ENCODE peak calls at places on chromosomes 7 and 10, in ten cellular contexts. O is endothelial cell of umbilical vein, V is uterus, F is fibroblast of mammary gland, R is left ventricle myocardium inferior, E is MCF 10A, B is heart right ventricle, A is AG10803, P is ovary, Q is endothelial cell. K is an unnamed sample.

GRCh38 chr7:739964-740942 is 13.2 kb upstream of the PRKAR1B start:
- DNase-seq in F (no peak), Q (no peak), A (no peak), B (no peak), V (no peak), O (no peak), E (no peak), P (peak; percentile 4), R (no peak), K (no peak)

GRCh38 chr10:75547391-75548298 is 116.2 kb downstream of the LRMDA start:
- DNase-seq in O (no peak), F (peak; percentile 78), R (no peak), A (peak; percentile 97), Q (no peak), E (peak; percentile 17), V (peak; percentile 20), B (no peak), P (no peak), K (no peak)

GRCh38 chr10:76033457-76034196 is 602.2 kb downstream of the LRMDA start:
- DNase-seq in E (no peak), Q (no peak), R (no peak), B (no peak), P (peak; percentile 30), O (peak; percentile 53), F (peak; percentile 72), A (peak; percentile 88), V (no peak), K (no peak)

GRCh38 chr10:48542471-48543210 is 62.2 kb downstream of the ARHGAP22 start:
- DNase-seq in B (no peak), F (no peak), P (no peak), R (no peak), A (no peak), O (no peak), Q (no peak), V (no peak), E (no peak), K (no peak)

GRCh38 chr7:20778063-20778721 is 8.5 kb downstream of the SP8 start:
- DNase-seq in O (peak; percentile 30), F (no peak), E (peak; percentile 21), Q (peak; percentile 92), R (no peak), A (no peak), B (peak; percentile 26), V (no peak), P (no peak), K (peak; percentile 65)

GRCh38 chr10:104417629-104418292 is 64.1 kb downstream of the CFAP58 start:
- DNase-seq in A (peak; percentile 11), B (no peak), Q (no peak), O (no peak), E (no peak), P (no peak), V (no peak), R (no peak), F (peak; percentile 7), K (no peak)

GRCh38 chr10:17077251-17077904 is 52.2 kb downstream of the CUBN start:
- DNase-seq in E (no peak), F (peak; percentile 68), O (no peak), V (no peak), P (no peak), Q (no peak), R (no peak), B (no peak), A (peak; percentile 73), K (no peak)

GRCh38 chr10:22252286-22252800 is 34.5 kb upstream of the EBLN1 start:
- DNase-seq in P (peak; percentile 77), O (peak; percentile 26), V (peak; percentile 77), F (peak; percentile 43), B (peak; percentile 65), R (peak; percentile 62), A (peak; percentile 44), Q (peak; percentile 41), E (peak; percentile 20), K (peak; percentile 69)

GRCh38 chr10:114458955-114459354 is 54.7 kb upstream of the AFAP1L2 start:
- DNase-seq in V (no peak), R (peak; percentile 30), O (peak; percentile 39), F (peak; percentile 47), E (peak; percentile 46), P (no peak), A (peak; percentile 17), B (peak; percentile 38), Q (peak; percentile 60), K (peak; percentile 63)

GRCh38 chr10:17147884-17148494 is 18.4 kb upstream of the CUBN start:
- DNase-seq in V (no peak), Q (no peak), F (no peak), B (no peak), P (no peak), E (no peak), A (no peak), O (no peak), R (no peak), K (no peak)

GRCh38 chr10:75662715-75663114 is 231.3 kb downstream of the LRMDA start:
- DNase-seq in R (peak; percentile 55), B (no peak), V (peak; percentile 76), O (no peak), P (peak; percentile 75), F (peak; percentile 93), A (peak; percentile 98), Q (no peak), E (peak; percentile 10), K (no peak)

GRCh38 chr7:8274589-8274988 is 12.6 kb upstream of the ICA1 start:
- DNase-seq in V (no peak), A (no peak), R (no peak), F (no peak), P (no peak), B (no peak), Q (no peak), O (no peak), E (peak; percentile 13), K (no peak)

GRCh38 chr7:128831994-128832879 is 2.0 kb downstream of the FLNC start:
- DNase-seq in R (peak; percentile 71), F (peak; percentile 51), V (peak; percentile 64), Q (peak; percentile 23), B (peak; percentile 66), P (peak; percentile 39), A (peak; percentile 41), O (peak; percentile 29), E (no peak), K (peak; percentile 60)

GRCh38 chr7:31071316-31071715 is 19.2 kb downstream of the ADCYAP1R1 start:
- DNase-seq in F (no peak), E (no peak), P (no peak), Q (no peak), A (no peak), O (no peak), B (no peak), V (peak; percentile 58), R (peak; percentile 37), K (no peak)

GRCh38 chr7:44290250-44290616 is 35.2 kb downstream of the CAMK2B start:
- DNase-seq in R (peak; percentile 11), F (no peak), V (no peak), B (peak; percentile 8), P (peak; percentile 21), O (no peak), A (no peak), Q (no peak), E (no peak), K (no peak)

GRCh38 chr7:4733936-4734528 is 41.4 kb upstream of the AP5Z1 start:
- DNase-seq in Q (no peak), P (no peak), R (no peak), A (no peak), E (no peak), V (no peak), O (no peak), B (no peak), F (no peak), K (no peak)

GRCh38 chr7:90320801-90321494 is at the start of gene FAM237B:
- DNase-seq in O (no peak), E (no peak), P (no peak), A (peak; percentile 16), F (peak; percentile 34), V (no peak), B (no peak), R (no peak), Q (peak; percentile 51), K (peak; percentile 44)

DNA sequence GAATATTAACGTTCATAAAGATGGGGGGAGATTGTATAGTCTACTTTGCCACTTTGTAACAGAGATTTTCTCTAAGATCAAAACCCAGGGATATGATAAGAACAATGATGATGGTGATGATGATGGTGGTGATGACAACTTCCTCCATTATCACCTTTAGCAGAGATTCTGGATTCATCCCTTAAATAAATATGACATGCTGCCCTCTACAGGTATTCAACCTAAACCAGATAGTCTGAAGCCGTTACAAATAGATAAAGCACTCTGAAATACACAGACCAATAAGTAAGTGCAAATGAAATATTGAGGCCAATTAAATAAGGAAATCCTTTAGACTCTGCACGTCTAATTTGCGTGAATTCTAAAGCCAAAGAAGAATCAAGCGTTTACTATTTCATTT is 211.5 kb downstream of the CREB5 start:
- DNase-seq in A (no peak), F (peak; percentile 14), O (no peak), V (no peak), R (no peak), P (no peak), E (peak; percentile 38), B (no peak), Q (no peak), K (no peak)
- TF ChIP-seq CTCF in A (no peak), F (peak; percentile 14), O (no peak), V (peak; percentile 11), R (peak; percentile 37), P (no peak), E (peak; percentile 42), B (peak; percentile 11), Q (no peak), K (peak; percentile 14)

GRCh38 chr10:15636446-15636845 is 83.3 kb downstream of the ITGA8 start:
- DNase-seq in F (no peak), E (no peak), A (no peak), V (no peak), P (no peak), Q (no peak), O (no peak), B (no peak), R (no peak), K (no peak)
- TF ChIP-seq CTCF in F (no peak), E (no peak), A (no peak), V (no peak), P (no peak), Q (no peak), O (no peak), B (no peak), R (no peak), K (no peak)

DNA sequence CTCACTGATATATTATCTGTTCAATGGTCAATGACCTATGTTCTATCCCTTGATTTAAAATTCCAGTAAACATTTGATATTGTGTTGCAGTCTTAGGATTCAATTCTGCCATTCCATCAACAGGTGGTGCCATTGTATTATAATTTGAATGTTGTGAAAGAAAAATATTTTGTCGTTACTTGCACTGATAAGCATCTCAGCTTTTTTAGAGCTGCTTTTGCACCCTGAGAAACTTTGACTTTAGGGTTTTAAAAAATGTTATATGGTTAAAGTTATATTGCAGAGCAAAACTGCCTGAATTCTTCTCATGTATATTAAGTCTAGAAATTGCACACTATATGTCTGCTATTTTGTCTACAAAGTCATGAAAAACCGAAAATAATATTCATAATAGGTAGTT is 18.8 kb upstream of the MINDY3 start:
- DNase-seq in A (peak; percentile 42), O (peak; percentile 66), E (peak; percentile 47), F (peak; percentile 58), V (no peak), B (no peak), P (no peak), Q (no peak), R (no peak), K (peak; percentile 53)
- TF ChIP-seq CTCF in A (peak; percentile 76), O (peak; percentile 18), E (peak; percentile 58), F (peak; percentile 61), V (peak; percentile 58), B (peak; percentile 19), P (no peak), Q (peak; percentile 71), R (peak; percentile 68), K (peak; percentile 55)

GRCh38 chr10:91642831-91643692 is 10.2 kb upstream of the PPP1R3C start:
- DNase-seq in B (no peak), O (no peak), E (peak; percentile 11), R (no peak), Q (no peak), A (peak; percentile 46), V (no peak), P (no peak), F (peak; percentile 77), K (no peak)

GRCh38 chr10:91643700-91644099 is 10.8 kb upstream of the PPP1R3C start:
- DNase-seq in B (no peak), E (peak; percentile 55), Q (no peak), O (no peak), F (no peak), A (no peak), V (no peak), P (no peak), R (no peak), K (no peak)
- TF ChIP-seq CTCF in B (no peak), E (peak; percentile 24), Q (peak; percentile 34), O (peak; percentile 12), F (peak; percentile 41), A (peak; percentile 29), V (no peak), P (no peak), R (peak; percentile 40), K (no peak)

K was measured in GM13976.